ENCODE peak calls at places on chromosome 14, in eight cellular contexts. N is neural crest cell, Z is fibroblast of pulmonary artery, W is A549, B is left ventricle myocardium inferior, J is DND-41, O is suprapubic skin, V is brain microvascular endothelial cell. Y is an unnamed sample.

GRCh38 chr14:64464695-64465094 is 604 bp upstream of the AKAP5 start:
- DNase-seq in N (no peak), Z (no peak), W (no peak), B (no peak), J (no peak), O (no peak), V (no peak), Y (no peak)

GRCh38 chr14:30240002-30240401 is 312.4 kb upstream of the PRKD1 start:
- DNase-seq in N (peak), Z (no peak), W (no peak), B (no peak), J (no peak), O (no peak), V (no peak), Y (no peak)

GRCh38 chr14:24368562-24369252 is 723 bp downstream of the NFATC4 start:
- DNase-seq in N (peak), Z (peak), W (no peak), B (peak), J (peak), O (peak), V (peak), Y (peak)

GRCh38 chr14:70907996-70908917 is 998 bp downstream of the PCNX1 start:
- DNase-seq in N (peak), Z (peak), W (peak), B (peak), J (peak), O (peak), V (peak), Y (peak)

GRCh38 chr14:61761557-61761956 is 663 bp upstream of the SNAPC1 start:
- DNase-seq in N (no peak), Z (no peak), W (no peak), B (no peak), J (no peak), O (no peak), V (no peak), Y (no peak)

GRCh38 chr14:30431552-30431951 is 127.4 kb upstream of the G2E3 start:
- DNase-seq in N (no peak), Z (no peak), W (no peak), B (no peak), J (no peak), O (no peak), V (no peak), Y (no peak)

GRCh38 chr14:69693823-69694729 is 72.9 kb upstream of the SRSF5 start:
- DNase-seq in N (no peak), Z (peak), W (peak), B (no peak), J (no peak), O (no peak), V (no peak), Y (no peak)

GRCh38 chr14:79552778-79553177 is 658.5 kb downstream of the DIO2 start:
- DNase-seq in N (no peak), Z (no peak), W (no peak), B (no peak), J (no peak), O (no peak), V (no peak), Y (no peak)

GRCh38 chr14:89340782-89341181 is 76.3 kb downstream of the FOXN3 start:
- DNase-seq in N (no peak), Z (no peak), W (no peak), B (no peak), J (no peak), O (no peak), V (no peak), Y (no peak)

GRCh38 chr14:33932526-33933292 is 18.2 kb downstream of the EGLN3 start:
- DNase-seq in N (no peak), Z (peak), W (no peak), B (no peak), J (no peak), O (no peak), V (no peak), Y (no peak)

GRCh38 chr14:104770851-104771272 is 17.9 kb downstream of the SIVA1 start:
- DNase-seq in N (no peak), Z (no peak), W (peak), B (no peak), J (peak), O (no peak), V (no peak), Y (no peak)

DNA sequence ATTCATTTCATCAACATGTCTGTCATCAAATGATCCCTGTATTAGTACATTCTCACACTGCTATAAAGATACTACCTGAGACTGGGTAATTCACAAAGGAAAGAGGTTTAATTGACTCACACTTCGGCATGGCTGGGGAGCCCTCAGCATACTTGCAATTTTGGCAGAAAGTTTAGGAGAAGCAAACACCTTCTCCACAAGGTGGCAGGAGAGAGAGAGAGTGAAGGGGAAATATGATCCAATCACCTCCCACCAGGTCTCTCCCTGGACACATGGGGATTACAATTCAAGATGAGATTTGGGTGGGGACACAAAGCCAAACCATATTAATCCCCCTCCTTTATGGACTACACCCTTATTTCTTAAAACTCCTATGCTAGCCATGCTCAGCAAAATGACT is 932.2 kb downstream of the FLRT2 start:
- DNase-seq in N (no peak), Z (peak), W (peak), B (no peak), J (peak), O (no peak), V (peak), Y (no peak)
- TF ChIP-seq CTCF in N (peak), Z (peak), W (no peak), B (peak), J (peak), O (no peak), V (peak), Y (no peak)

DNA sequence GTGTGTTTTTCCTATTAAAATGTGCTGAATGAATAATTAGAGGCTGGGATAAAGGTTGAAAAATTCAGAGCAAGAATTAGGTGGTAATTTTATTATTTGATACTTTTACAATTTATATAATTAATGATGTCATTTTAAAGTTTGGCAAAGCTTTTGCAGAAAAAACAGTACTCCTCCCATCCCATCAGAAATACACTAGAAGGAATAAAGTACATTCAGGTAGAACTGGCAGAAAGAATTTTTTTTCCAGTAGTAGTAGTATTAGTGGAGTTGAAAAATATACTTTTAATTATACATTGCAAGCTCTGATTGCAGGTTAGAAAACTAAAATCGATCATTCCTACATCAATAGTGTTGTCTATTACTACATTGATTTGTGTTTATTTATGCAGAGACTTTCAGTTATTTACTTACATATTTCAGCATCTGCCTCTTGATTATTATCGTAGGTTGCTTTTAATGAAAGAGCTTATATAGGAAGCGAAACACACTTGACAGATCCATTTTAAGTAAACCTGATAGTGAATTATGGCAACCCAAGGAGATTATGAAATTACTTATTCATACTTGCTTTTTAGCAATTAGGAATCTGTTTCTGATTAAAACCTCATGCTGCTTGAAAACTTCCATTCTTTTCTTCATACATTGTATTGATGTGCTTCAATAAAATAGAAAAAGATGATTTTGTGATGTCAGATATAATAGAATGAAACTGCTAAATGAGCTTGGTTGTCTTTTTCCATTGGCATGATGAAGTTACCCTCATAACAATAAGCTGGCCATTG is 10.1 kb downstream of the FOXG1 start:
- DNase-seq in N (no peak), Z (no peak), W (no peak), B (no peak), J (no peak), O (no peak), V (no peak), Y (no peak)
- TF ChIP-seq CTCF in N (no peak), Z (no peak), W (no peak), B (no peak), J (no peak), O (no peak), V (no peak), Y (no peak)

GRCh38 chr14:51554953-51555352 is 96.8 kb upstream of the FRMD6 start:
- DNase-seq in N (no peak), Z (peak), W (peak), B (no peak), J (no peak), O (no peak), V (peak), Y (no peak)
- TF ChIP-seq CTCF in N (no peak), Z (peak), W (peak), B (no peak), J (peak), O (no peak), V (peak), Y (no peak)

GRCh38 chr14:32251530-32251929 is 48.5 kb upstream of the RNU6-8 start:
- DNase-seq in N (no peak), Z (no peak), W (no peak), B (no peak), J (no peak), O (no peak), V (no peak), Y (no peak)

GRCh38 chr14:32249780-32250179 is 46.7 kb upstream of the RNU6-8 start:
- DNase-seq in N (no peak), Z (no peak), W (no peak), B (no peak), J (no peak), O (no peak), V (no peak), Y (no peak)

GRCh38 chr14:32254952-32255679 is 52.0 kb upstream of the RNU6-8 start:
- DNase-seq in N (peak), Z (peak), W (peak), B (peak), J (peak), O (no peak), V (peak), Y (peak)

GRCh38 chr14:32250681-32251080 is 47.6 kb upstream of the RNU6-8 start:
- DNase-seq in N (no peak), Z (no peak), W (no peak), B (no peak), J (no peak), O (no peak), V (no peak), Y (no peak)

GRCh38 chr14:32252030-32252670 is 49.1 kb upstream of the RNU6-8 start:
- DNase-seq in N (peak), Z (peak), W (peak), B (no peak), J (peak), O (no peak), V (peak), Y (peak)
- TF ChIP-seq CTCF in N (peak), Z (peak), W (peak), B (peak), J (peak), O (peak), V (peak), Y (peak)